ENCODE peak calls at places on chromosomes 2 and 18, in seven cellular contexts. M, C, F, R, O, G and A are unnamed samples.

GRCh38 chr2:42348113-42348805 is 12.8 kb downstream of the COX7A2L start:
- DNase-seq in M (no peak), C (no peak), F (no peak), R (no peak), O (no peak), G (no peak), A (no peak)

GRCh38 chr2:200786826-200787225 is 24.9 kb upstream of the BZW1 start:
- DNase-seq in M (no peak), C (peak; percentile 67), F (no peak), R (no peak), O (peak; percentile 44), G (no peak), A (no peak)

GRCh38 chr2:12661472-12661871 is 55.3 kb upstream of the TRIB2 start:
- DNase-seq in M (no peak), C (no peak), F (no peak), R (no peak), O (no peak), G (no peak), A (no peak)

GRCh38 chr2:121771976-121772742 is 16.7 kb downstream of the TSN start:
- DNase-seq in M (no peak), C (no peak), F (no peak), R (no peak), O (no peak), G (peak; percentile 45), A (no peak)

GRCh38 chr2:201152517-201152916 is 30.4 kb upstream of the CASP10 start:
- DNase-seq in M (no peak), C (no peak), F (no peak), R (no peak), O (no peak), G (no peak), A (no peak)

GRCh38 chr18:26813043-26813442 is 52.5 kb downstream of the AQP4 start:
- DNase-seq in M (no peak), C (no peak), F (no peak), R (no peak), O (peak; percentile 28), G (no peak), A (peak; percentile 35)

GRCh38 chr2:101473911-101474751 is 781 bp downstream of the RFX8 start:
- DNase-seq in M (peak; percentile 6), C (peak; percentile 45), F (no peak), R (no peak), O (peak; percentile 27), G (peak; percentile 87), A (no peak)

GRCh38 chr18:1056404-1056803 is 151.7 kb downstream of the ADCYAP1 start:
- DNase-seq in M (no peak), C (no peak), F (no peak), R (no peak), O (no peak), G (no peak), A (no peak)

GRCh38 chr18:52152036-52152435 is 188.0 kb upstream of the DCC start:
- DNase-seq in M (no peak), C (no peak), F (no peak), R (no peak), O (no peak), G (no peak), A (no peak)

GRCh38 chr2:238380785-238381184 is 45.9 kb upstream of the ASB1 start:
- DNase-seq in M (no peak), C (peak; percentile 27), F (no peak), R (no peak), O (no peak), G (no peak), A (peak; percentile 77)

GRCh38 chr2:61456746-61457420 is 14.0 kb downstream of the USP34 start:
- DNase-seq in M (no peak), C (no peak), F (no peak), R (no peak), O (no peak), G (no peak), A (no peak)

GRCh38 chr2:27241761-27242613 is 20.9 kb downstream of the SLC30A3 start:
- DNase-seq in M (no peak), C (no peak), F (no peak), R (no peak), O (no peak), G (no peak), A (no peak)

GRCh38 chr18:37565138-37565984 is at the start of gene CELF4:
- DNase-seq in M (no peak), C (no peak), F (no peak), R (no peak), O (no peak), G (peak; percentile 91), A (no peak)

GRCh38 chr2:166375736-166376487 is at the start of gene SCN9A:
- DNase-seq in M (peak; percentile 1), C (peak; percentile 77), F (no peak), R (peak; percentile 62), O (peak; percentile 87), G (peak; percentile 92), A (peak; percentile 46)

GRCh38 chr2:169822785-169823392 is 1.8 kb downstream of the METTL5 start:
- DNase-seq in M (no peak), C (no peak), F (no peak), R (no peak), O (no peak), G (no peak), A (no peak)

GRCh38 chr2:156333274-156333950 is 891 bp upstream of the NR4A2 start:
- DNase-seq in M (peak; percentile 60), C (no peak), F (no peak), R (no peak), O (no peak), G (no peak), A (peak; percentile 75)

GRCh38 chr2:55771612-55772011 is 78.0 kb upstream of the PNPT1 start:
- DNase-seq in M (no peak), C (peak; percentile 33), F (no peak), R (no peak), O (no peak), G (no peak), A (peak; percentile 53)

GRCh38 chr2:112530728-112531127 is 11.5 kb upstream of the POLR1B start:
- DNase-seq in M (no peak), C (no peak), F (no peak), R (no peak), O (no peak), G (no peak), A (no peak)

GRCh38 chr2:197958592-197958991 is 154.2 kb downstream of the PLCL1 start:
- DNase-seq in M (no peak), C (no peak), F (no peak), R (no peak), O (no peak), G (no peak), A (no peak)

GRCh38 chr2:99974275-99974674 is 168.1 kb downstream of the AFF3 start:
- DNase-seq in M (no peak), C (no peak), F (no peak), R (no peak), O (no peak), G (peak; percentile 45), A (no peak)

GRCh38 chr2:111534816-111535803 is 348.9 kb downstream of the ANAPC1 start:
- DNase-seq in M (no peak), C (peak; percentile 33), F (no peak), R (no peak), O (peak; percentile 36), G (no peak), A (no peak)

GRCh38 chr2:20578895-20579825 is 71.7 kb downstream of the HS1BP3 start:
- DNase-seq in M (no peak), C (peak; percentile 96), F (no peak), R (peak; percentile 95), O (peak; percentile 39), G (peak; percentile 72), A (peak; percentile 82)

GRCh38 chr2:233828546-233829192 is 25.7 kb downstream of the HJURP start:
- DNase-seq in M (no peak), C (no peak), F (no peak), R (no peak), O (no peak), G (no peak), A (no peak)

GRCh38 chr18:48814490-48815181 is 136.1 kb downstream of the SMAD7 start:
- DNase-seq in M (no peak), C (peak; percentile 21), F (no peak), R (peak; percentile 44), O (no peak), G (no peak), A (no peak)

GRCh38 chr18:69659142-69659651 is 258.5 kb downstream of the DOK6 start:
- DNase-seq in M (no peak), C (no peak), F (no peak), R (no peak), O (no peak), G (peak; percentile 23), A (no peak)